ENCODE peak calls at places on chromosomes 5 and 9, in ten cellular contexts. One of them, this sample, is unnamed.

GRCh38 chr9:4923580-4924544 is 61.2 kb upstream of the JAK2 start:
- DNase-seq in adipocyte: peak; percentile 54
- DNase-seq in IMR-90: peak; percentile 44
- DNase-seq in cardiac muscle cell: peak; percentile 36
- DNase-seq in GM12878: no peak
- DNase-seq in heart left ventricle: no peak
- DNase-seq in lower lobe of right lung: no peak
- DNase-seq in aorta: no peak
- DNase-seq in K562: peak; percentile 79
- DNase-seq in A673: peak; percentile 57
- DNase-seq in this sample: no peak

GRCh38 chr5:11504794-11505193 is 399.5 kb downstream of the CTNND2 start:
- DNase-seq in adipocyte: peak; percentile 5
- DNase-seq in IMR-90: no peak
- DNase-seq in cardiac muscle cell: peak; percentile 8
- DNase-seq in GM12878: no peak
- DNase-seq in heart left ventricle: no peak
- DNase-seq in lower lobe of right lung: no peak
- DNase-seq in aorta: no peak
- DNase-seq in K562: no peak
- DNase-seq in A673: peak; percentile 37
- DNase-seq in this sample: no peak

GRCh38 chr5:86570427-86571083 is 47.2 kb upstream of the COX7C start:
- DNase-seq in adipocyte: no peak
- DNase-seq in IMR-90: no peak
- DNase-seq in cardiac muscle cell: no peak
- DNase-seq in GM12878: no peak
- DNase-seq in heart left ventricle: no peak
- DNase-seq in lower lobe of right lung: no peak
- DNase-seq in aorta: no peak
- DNase-seq in K562: peak; percentile 83
- DNase-seq in A673: no peak
- DNase-seq in this sample: no peak

GRCh38 chr5:83956386-83956785 is 235.7 kb upstream of the HAPLN1 start:
- DNase-seq in adipocyte: peak; percentile 44
- DNase-seq in IMR-90: peak; percentile 45
- DNase-seq in cardiac muscle cell: no peak
- DNase-seq in GM12878: no peak
- DNase-seq in heart left ventricle: no peak
- DNase-seq in lower lobe of right lung: no peak
- DNase-seq in aorta: no peak
- DNase-seq in K562: no peak
- DNase-seq in A673: no peak
- DNase-seq in this sample: no peak

GRCh38 chr9:92682269-92682668 is 12.3 kb upstream of the IPPK start:
- DNase-seq in adipocyte: no peak
- DNase-seq in IMR-90: no peak
- DNase-seq in cardiac muscle cell: no peak
- DNase-seq in GM12878: no peak
- DNase-seq in heart left ventricle: no peak
- DNase-seq in lower lobe of right lung: no peak
- DNase-seq in aorta: no peak
- DNase-seq in K562: no peak
- DNase-seq in A673: no peak
- DNase-seq in this sample: no peak

GRCh38 chr9:134966697-134967546 is 49.2 kb upstream of the FCN1 start:
- DNase-seq in adipocyte: no peak
- DNase-seq in IMR-90: no peak
- DNase-seq in cardiac muscle cell: no peak
- DNase-seq in GM12878: no peak
- DNase-seq in heart left ventricle: no peak
- DNase-seq in lower lobe of right lung: peak; percentile 31
- DNase-seq in aorta: peak; percentile 65
- DNase-seq in K562: no peak
- DNase-seq in A673: no peak
- DNase-seq in this sample: no peak

GRCh38 chr9:105330201-105330600 is 85.8 kb downstream of the SLC44A1 start:
- DNase-seq in adipocyte: no peak
- DNase-seq in IMR-90: peak; percentile 40
- DNase-seq in cardiac muscle cell: no peak
- DNase-seq in GM12878: no peak
- DNase-seq in heart left ventricle: no peak
- DNase-seq in lower lobe of right lung: no peak
- DNase-seq in aorta: no peak
- DNase-seq in K562: no peak
- DNase-seq in A673: no peak
- DNase-seq in this sample: no peak

GRCh38 chr5:128163991-128164390 is 80.4 kb downstream of the SLC12A2 start:
- DNase-seq in adipocyte: peak; percentile 11
- DNase-seq in IMR-90: peak; percentile 60
- DNase-seq in cardiac muscle cell: no peak
- DNase-seq in GM12878: no peak
- DNase-seq in heart left ventricle: no peak
- DNase-seq in lower lobe of right lung: no peak
- DNase-seq in aorta: no peak
- DNase-seq in K562: no peak
- DNase-seq in A673: no peak
- DNase-seq in this sample: no peak

GRCh38 chr5:132003982-132004381 is 7.5 kb downstream of the ACSL6 start:
- DNase-seq in adipocyte: no peak
- DNase-seq in IMR-90: no peak
- DNase-seq in cardiac muscle cell: no peak
- DNase-seq in GM12878: no peak
- DNase-seq in heart left ventricle: no peak
- DNase-seq in lower lobe of right lung: peak; percentile 20
- DNase-seq in aorta: peak; percentile 14
- DNase-seq in K562: no peak
- DNase-seq in A673: no peak
- DNase-seq in this sample: peak; percentile 38

GRCh38 chr5:152332696-152333095 is 72.4 kb downstream of the NMUR2 start:
- DNase-seq in adipocyte: no peak
- DNase-seq in IMR-90: no peak
- DNase-seq in cardiac muscle cell: no peak
- DNase-seq in GM12878: no peak
- DNase-seq in heart left ventricle: no peak
- DNase-seq in lower lobe of right lung: no peak
- DNase-seq in aorta: no peak
- DNase-seq in K562: no peak
- DNase-seq in A673: no peak
- DNase-seq in this sample: no peak

GRCh38 chr5:2848634-2849033 is 97.2 kb upstream of the IRX2 start:
- DNase-seq in adipocyte: no peak
- DNase-seq in IMR-90: no peak
- DNase-seq in cardiac muscle cell: no peak
- DNase-seq in GM12878: no peak
- DNase-seq in heart left ventricle: no peak
- DNase-seq in lower lobe of right lung: no peak
- DNase-seq in aorta: no peak
- DNase-seq in K562: no peak
- DNase-seq in A673: no peak
- DNase-seq in this sample: no peak

GRCh38 chr9:115999498-115999897 is 154.1 kb upstream of the PAPPA start:
- DNase-seq in adipocyte: peak; percentile 28
- DNase-seq in IMR-90: peak; percentile 73
- DNase-seq in cardiac muscle cell: peak; percentile 67
- DNase-seq in GM12878: no peak
- DNase-seq in heart left ventricle: no peak
- DNase-seq in lower lobe of right lung: no peak
- DNase-seq in aorta: no peak
- DNase-seq in K562: no peak
- DNase-seq in A673: no peak
- DNase-seq in this sample: no peak

GRCh38 chr9:80586786-80587185 is 1015.0 kb downstream of the TLE4 start:
- DNase-seq in adipocyte: no peak
- DNase-seq in IMR-90: no peak
- DNase-seq in cardiac muscle cell: no peak
- DNase-seq in GM12878: no peak
- DNase-seq in heart left ventricle: no peak
- DNase-seq in lower lobe of right lung: no peak
- DNase-seq in aorta: no peak
- DNase-seq in K562: no peak
- DNase-seq in A673: peak; percentile 82
- DNase-seq in this sample: no peak

GRCh38 chr5:52853573-52854163 is 66.0 kb downstream of the ITGA1 start:
- DNase-seq in adipocyte: peak; percentile 73
- DNase-seq in IMR-90: peak; percentile 53
- DNase-seq in cardiac muscle cell: no peak
- DNase-seq in GM12878: no peak
- DNase-seq in heart left ventricle: no peak
- DNase-seq in lower lobe of right lung: no peak
- DNase-seq in aorta: no peak
- DNase-seq in K562: no peak
- DNase-seq in A673: no peak
- DNase-seq in this sample: no peak

GRCh38 chr5:179119415-179120170 is 59.4 kb downstream of the ZNF354C start:
- DNase-seq in adipocyte: no peak
- DNase-seq in IMR-90: no peak
- DNase-seq in cardiac muscle cell: no peak
- DNase-seq in GM12878: no peak
- DNase-seq in heart left ventricle: no peak
- DNase-seq in lower lobe of right lung: peak; percentile 26
- DNase-seq in aorta: peak; percentile 55
- DNase-seq in K562: no peak
- DNase-seq in A673: no peak
- DNase-seq in this sample: no peak
- H3K9me3 ChIP-seq in adipocyte: no peaks in the 10 kb centered on the region
- H3K9me3 ChIP-seq in IMR-90: peaks cover 11% of the 10 kb centered on the region
- H3K9me3 ChIP-seq in cardiac muscle cell: no peaks in the 10 kb centered on the region
- H3K9me3 ChIP-seq in GM12878: no peaks in the 10 kb centered on the region
- H3K9me3 ChIP-seq in heart left ventricle: no peaks in the 10 kb centered on the region
- H3K9me3 ChIP-seq in lower lobe of right lung: peaks cover 5% of the 10 kb centered on the region
- H3K9me3 ChIP-seq in aorta: peaks cover 7% of the 10 kb centered on the region
- H3K9me3 ChIP-seq in K562: no peaks in the 10 kb centered on the region
- H3K9me3 ChIP-seq in A673: no peaks in the 10 kb centered on the region
- H3K9me3 ChIP-seq in this sample: peaks cover 34% of the 10 kb centered on the region

GRCh38 chr5:8945972-8946371 is 599.9 kb downstream of the SEMA5A start:
- DNase-seq in adipocyte: no peak
- DNase-seq in IMR-90: peak; percentile 36
- DNase-seq in cardiac muscle cell: no peak
- DNase-seq in GM12878: no peak
- DNase-seq in heart left ventricle: no peak
- DNase-seq in lower lobe of right lung: no peak
- DNase-seq in aorta: no peak
- DNase-seq in K562: no peak
- DNase-seq in A673: no peak
- DNase-seq in this sample: no peak

GRCh38 chr5:8944005-8944404 is 601.9 kb downstream of the SEMA5A start:
- DNase-seq in adipocyte: no peak
- DNase-seq in IMR-90: peak; percentile 58
- DNase-seq in cardiac muscle cell: no peak
- DNase-seq in GM12878: no peak
- DNase-seq in heart left ventricle: no peak
- DNase-seq in lower lobe of right lung: no peak
- DNase-seq in aorta: no peak
- DNase-seq in K562: no peak
- DNase-seq in A673: no peak
- DNase-seq in this sample: no peak

GRCh38 chr5:8943301-8943700 is 602.6 kb downstream of the SEMA5A start:
- DNase-seq in adipocyte: no peak
- DNase-seq in IMR-90: peak; percentile 40
- DNase-seq in cardiac muscle cell: peak; percentile 20
- DNase-seq in GM12878: no peak
- DNase-seq in heart left ventricle: no peak
- DNase-seq in lower lobe of right lung: no peak
- DNase-seq in aorta: no peak
- DNase-seq in K562: no peak
- DNase-seq in A673: no peak
- DNase-seq in this sample: no peak

GRCh38 chr5:8940934-8941333 is 604.9 kb downstream of the SEMA5A start:
- DNase-seq in adipocyte: no peak
- DNase-seq in IMR-90: no peak
- DNase-seq in cardiac muscle cell: no peak
- DNase-seq in GM12878: no peak
- DNase-seq in heart left ventricle: no peak
- DNase-seq in lower lobe of right lung: no peak
- DNase-seq in aorta: no peak
- DNase-seq in K562: no peak
- DNase-seq in A673: no peak
- DNase-seq in this sample: no peak
- H3K9me3 ChIP-seq in adipocyte: peaks cover 24% of the 10 kb centered on the region
- H3K9me3 ChIP-seq in IMR-90: peaks cover 3% of the 10 kb centered on the region
- H3K9me3 ChIP-seq in cardiac muscle cell: no peaks in the 10 kb centered on the region
- H3K9me3 ChIP-seq in GM12878: no peaks in the 10 kb centered on the region
- H3K9me3 ChIP-seq in heart left ventricle: no peaks in the 10 kb centered on the region
- H3K9me3 ChIP-seq in lower lobe of right lung: peaks cover 4% of the 10 kb centered on the region
- H3K9me3 ChIP-seq in aorta: peaks cover 3% of the 10 kb centered on the region
- H3K9me3 ChIP-seq in K562: peaks cover 2% of the 10 kb centered on the region
- H3K9me3 ChIP-seq in A673: peaks cover 27% of the 10 kb centered on the region
- H3K9me3 ChIP-seq in this sample: peaks cover 10% of the 10 kb centered on the region

GRCh38 chr5:150946351-150946905 is 41.6 kb upstream of the ZNF300 start:
- DNase-seq in adipocyte: no peak
- DNase-seq in IMR-90: peak; percentile 39
- DNase-seq in cardiac muscle cell: peak; percentile 97
- DNase-seq in GM12878: no peak
- DNase-seq in heart left ventricle: peak; percentile 86
- DNase-seq in lower lobe of right lung: peak; percentile 67
- DNase-seq in aorta: peak; percentile 94
- DNase-seq in K562: peak; percentile 80
- DNase-seq in A673: peak; percentile 58
- DNase-seq in this sample: no peak
- H3K9me3 ChIP-seq in adipocyte: peaks cover 98% of the 10 kb centered on the region
- H3K9me3 ChIP-seq in IMR-90: peaks cover 32% of the 10 kb centered on the region
- H3K9me3 ChIP-seq in cardiac muscle cell: peaks cover 4% of the 10 kb centered on the region
- H3K9me3 ChIP-seq in GM12878: peaks cover 4% of the 10 kb centered on the region
- H3K9me3 ChIP-seq in heart left ventricle: peaks cover 64% of the 10 kb centered on the region
- H3K9me3 ChIP-seq in lower lobe of right lung: peaks cover 76% of the 10 kb centered on the region
- H3K9me3 ChIP-seq in aorta: peaks cover 14% of the 10 kb centered on the region
- H3K9me3 ChIP-seq in K562: peaks cover 13% of the 10 kb centered on the region
- H3K9me3 ChIP-seq in A673: peaks cover 38% of the 10 kb centered on the region
- H3K9me3 ChIP-seq in this sample: peaks cover 28% of the 10 kb centered on the region

GRCh38 chr5:4361626-4362281 is 766.1 kb downstream of the IRX1 start:
- DNase-seq in adipocyte: no peak
- DNase-seq in IMR-90: no peak
- DNase-seq in cardiac muscle cell: no peak
- DNase-seq in GM12878: no peak
- DNase-seq in heart left ventricle: no peak
- DNase-seq in lower lobe of right lung: no peak
- DNase-seq in aorta: no peak
- DNase-seq in K562: no peak
- DNase-seq in A673: no peak
- DNase-seq in this sample: no peak
- H3K9me3 ChIP-seq in adipocyte: no peaks in the 10 kb centered on the region
- H3K9me3 ChIP-seq in IMR-90: peaks cover 15% of the 10 kb centered on the region
- H3K9me3 ChIP-seq in cardiac muscle cell: no peaks in the 10 kb centered on the region
- H3K9me3 ChIP-seq in GM12878: no peaks in the 10 kb centered on the region
- H3K9me3 ChIP-seq in heart left ventricle: no peaks in the 10 kb centered on the region
- H3K9me3 ChIP-seq in lower lobe of right lung: no peaks in the 10 kb centered on the region
- H3K9me3 ChIP-seq in aorta: no peaks in the 10 kb centered on the region
- H3K9me3 ChIP-seq in K562: no peaks in the 10 kb centered on the region
- H3K9me3 ChIP-seq in A673: peaks cover 30% of the 10 kb centered on the region
- H3K9me3 ChIP-seq in this sample: peaks cover 2% of the 10 kb centered on the region

This sample was measured in RWPE2.